ENCODE peak calls at places on chromosomes 16 and 17, in ten cellular contexts. G is effector memory CD8-positive, alpha-beta T cell; E is H9; A is left colon; O is T-helper 1 cell; S is kidney tubule cell; Z is stimulated activated CD8-positive, alpha-beta memory T cell treated with anti-CD3 and anti-CD28 coated beads, Interleukin-15, amount 100 ng/mL, for 48 hours; Q is stimulated activated CD4-positive, alpha-beta T cell treated with anti-CD3 and anti-CD28 coated beads, Interleukin-2, amount 100 ng/mL, for 4 hours; T is naive thymus-derived CD4-positive, alpha-beta T cell; C is IMR-90. U is an unnamed sample.
A peak's percentile ranks its signal among the peaks of the same experiment; 100 is the strongest.

GRCh38 chr17:56918916-56919315 is 5.1 kb upstream of the TRIM25 start:
- DNase-seq in G (no peak), E (no peak), A (no peak), O (no peak), S (no peak), Z (no peak), Q (no peak), T (no peak), C (no peak), U (no peak)

GRCh38 chr17:80992948-80993624 is 1.4 kb downstream of the CHMP6 start:
- DNase-seq in G (no peak), E (no peak), A (no peak), O (no peak), S (no peak), Z (no peak), Q (no peak), T (no peak), C (no peak), U (no peak)

GRCh38 chr16:71230122-71230845 is at the start of gene HYDIN:
- DNase-seq in G (no peak), E (peak; percentile 95), A (peak; percentile 39), O (no peak), S (peak; percentile 89), Z (peak; percentile 4), Q (no peak), T (peak; percentile 1), C (peak; percentile 30), U (no peak)

GRCh38 chr16:8565498-8565897 is 24.8 kb downstream of the TMEM114 start:
- DNase-seq in G (no peak), E (peak; percentile 84), A (no peak), O (no peak), S (no peak), Z (no peak), Q (no peak), T (no peak), C (no peak), U (no peak)

GRCh38 chr17:42508426-42509164 is 27.4 kb upstream of the NAGLU start:
- DNase-seq in G (no peak), E (no peak), A (no peak), O (no peak), S (no peak), Z (no peak), Q (no peak), T (no peak), C (no peak), U (no peak)

GRCh38 chr16:75391254-75391653 is 42.0 kb downstream of the CFDP1 start:
- DNase-seq in G (no peak), E (no peak), A (no peak), O (no peak), S (no peak), Z (no peak), Q (no peak), T (no peak), C (no peak), U (no peak)

GRCh38 chr17:77319211-77320031 is 178.7 kb downstream of the SEC14L1 start:
- DNase-seq in G (no peak), E (peak; percentile 78), A (peak; percentile 90), O (peak; percentile 56), S (peak; percentile 89), Z (peak; percentile 54), Q (peak; percentile 73), T (no peak), C (peak; percentile 86), U (peak; percentile 50)

GRCh38 chr17:81483085-81483861 is 29.3 kb downstream of the ACTG1 start:
- DNase-seq in G (no peak), E (peak; percentile 69), A (peak; percentile 38), O (no peak), S (no peak), Z (no peak), Q (no peak), T (no peak), C (no peak), U (no peak)

GRCh38 chr17:79089720-79090502 is 15.3 kb downstream of the ENGASE start:
- DNase-seq in G (no peak), E (no peak), A (no peak), O (no peak), S (no peak), Z (no peak), Q (no peak), T (no peak), C (no peak), U (no peak)

GRCh38 chr16:30893082-30893743 is 664 bp downstream of the BCL7C start:
- DNase-seq in G (no peak), E (no peak), A (peak; percentile 57), O (peak; percentile 32), S (no peak), Z (no peak), Q (no peak), T (peak; percentile 6), C (no peak), U (no peak)

GRCh38 chr17:17749025-17749772 is 67.9 kb downstream of the RAI1 start:
- DNase-seq in G (no peak), E (peak; percentile 79), A (no peak), O (no peak), S (no peak), Z (no peak), Q (no peak), T (no peak), C (no peak), U (no peak)

GRCh38 chr17:28327031-28327607 is 8.1 kb downstream of the TMEM97 start:
- DNase-seq in G (no peak), E (peak; percentile 18), A (no peak), O (no peak), S (no peak), Z (no peak), Q (no peak), T (no peak), C (peak; percentile 52), U (no peak)

GRCh38 chr16:58243528-58244004 is 45.7 kb upstream of the CSNK2A2 start:
- DNase-seq in G (no peak), E (peak; percentile 60), A (no peak), O (no peak), S (peak; percentile 78), Z (no peak), Q (no peak), T (no peak), C (no peak), U (no peak)

GRCh38 chr17:42287305-42288077 is 807 bp upstream of the STAT5A start:
- DNase-seq in G (peak; percentile 44), E (peak; percentile 41), A (peak; percentile 58), O (peak; percentile 31), S (peak; percentile 38), Z (no peak), Q (peak; percentile 58), T (peak; percentile 39), C (no peak), U (peak; percentile 21)

GRCh38 chr17:78375401-78376079 is 2.9 kb upstream of the PGS1 start:
- DNase-seq in G (no peak), E (no peak), A (no peak), O (no peak), S (peak; percentile 97), Z (no peak), Q (no peak), T (no peak), C (peak; percentile 98), U (no peak)

GRCh38 chr17:10705727-10706126 is 8.3 kb downstream of the ADPRM start:
- DNase-seq in G (no peak), E (no peak), A (no peak), O (no peak), S (no peak), Z (no peak), Q (no peak), T (no peak), C (no peak), U (no peak)

GRCh38 chr16:49701867-49702494 is 153.9 kb downstream of the ZNF423 start:
- DNase-seq in G (no peak), E (peak; percentile 75), A (peak; percentile 27), O (no peak), S (no peak), Z (no peak), Q (no peak), T (no peak), C (no peak), U (no peak)

GRCh38 chr16:4580245-4580644 is 24.1 kb downstream of the C16orf96 start:
- DNase-seq in G (no peak), E (no peak), A (no peak), O (no peak), S (peak; percentile 72), Z (no peak), Q (no peak), T (no peak), C (no peak), U (no peak)

GRCh38 chr17:10612957-10613744 is 44.0 kb downstream of the MYH3 start:
- DNase-seq in G (no peak), E (no peak), A (no peak), O (no peak), S (no peak), Z (no peak), Q (no peak), T (no peak), C (peak; percentile 45), U (no peak)

GRCh38 chr16:11708421-11708820 is 34.2 kb downstream of the TXNDC11 start:
- DNase-seq in G (no peak), E (no peak), A (no peak), O (no peak), S (no peak), Z (no peak), Q (no peak), T (no peak), C (peak; percentile 66), U (no peak)

GRCh38 chr16:27463741-27464662 is 62.0 kb downstream of the IL21R start:
- DNase-seq in G (peak; percentile 67), E (no peak), A (no peak), O (peak; percentile 27), S (no peak), Z (peak; percentile 54), Q (no peak), T (peak; percentile 77), C (no peak), U (peak; percentile 39)

GRCh38 chr17:59893617-59894100 is 738 bp downstream of the RPS6KB1 start:
- DNase-seq in G (no peak), E (no peak), A (no peak), O (no peak), S (peak; percentile 24), Z (no peak), Q (no peak), T (no peak), C (peak; percentile 8), U (no peak)

GRCh38 chr16:89505204-89506112 is 2.7 kb upstream of the SPG7 start:
- DNase-seq in G (peak; percentile 89), E (no peak), A (peak; percentile 95), O (peak; percentile 79), S (peak; percentile 97), Z (peak; percentile 79), Q (peak; percentile 88), T (peak; percentile 92), C (peak; percentile 93), U (peak; percentile 86)

GRCh38 chr16:2763173-2763572 is 10.7 kb downstream of the SRRM2 start:
- DNase-seq in G (no peak), E (no peak), A (no peak), O (no peak), S (no peak), Z (no peak), Q (no peak), T (no peak), C (no peak), U (no peak)

GRCh38 chr17:80789356-80789902 is 202.2 kb upstream of the CHMP6 start:
- DNase-seq in G (no peak), E (peak; percentile 19), A (no peak), O (no peak), S (peak; percentile 80), Z (no peak), Q (no peak), T (no peak), C (peak; percentile 97), U (no peak)

GRCh38 chr16:82783933-82784566 is 157.3 kb downstream of the CDH13 start:
- DNase-seq in G (no peak), E (no peak), A (peak; percentile 51), O (no peak), S (no peak), Z (no peak), Q (no peak), T (no peak), C (no peak), U (no peak)

GRCh38 chr16:61148930-61149329 is 887.3 kb downstream of the CDH8 start:
- DNase-seq in G (no peak), E (no peak), A (no peak), O (no peak), S (no peak), Z (no peak), Q (no peak), T (no peak), C (no peak), U (no peak)

GRCh38 chr17:43891851-43892671 is 15.3 kb downstream of the MPP2 start:
- DNase-seq in G (no peak), E (peak; percentile 69), A (no peak), O (no peak), S (no peak), Z (no peak), Q (no peak), T (no peak), C (no peak), U (no peak)